ENCODE peak calls at places on chromosomes 1 and 21, in eight cellular contexts. One of them, this sample, is unnamed.

GRCh38 chr1:154416496-154417337 is 11.6 kb downstream of the IL6R start:
- DNase-seq in retinal pigment epithelial cell: no peak
- DNase-seq in GM04504: no peak
- DNase-seq in GM12865: no peak
- DNase-seq in cardiac muscle cell: no peak
- DNase-seq in T-helper 17 cell: no peak
- DNase-seq in NCI-H2171 treated with DMSO at 0.1 percent for 48 hours: no peak
- DNase-seq in neural crest cell: no peak
- DNase-seq in this sample: no peak

GRCh38 chr1:15523104-15523921 is 702 bp downstream of the CASP9 start:
- DNase-seq in retinal pigment epithelial cell: peak; percentile 18
- DNase-seq in GM04504: no peak
- DNase-seq in GM12865: no peak
- DNase-seq in cardiac muscle cell: no peak
- DNase-seq in T-helper 17 cell: no peak
- DNase-seq in NCI-H2171 treated with DMSO at 0.1 percent for 48 hours: no peak
- DNase-seq in neural crest cell: no peak
- DNase-seq in this sample: no peak

GRCh38 chr1:147539122-147539575 is 2.2 kb upstream of the BCL9 start:
- DNase-seq in retinal pigment epithelial cell: peak; percentile 92
- DNase-seq in GM04504: peak; percentile 87
- DNase-seq in GM12865: no peak
- DNase-seq in cardiac muscle cell: peak; percentile 55
- DNase-seq in T-helper 17 cell: no peak
- DNase-seq in NCI-H2171 treated with DMSO at 0.1 percent for 48 hours: no peak
- DNase-seq in neural crest cell: peak; percentile 8
- DNase-seq in this sample: no peak

GRCh38 chr1:22245716-22246115 is 102.8 kb upstream of the WNT4 start:
- DNase-seq in retinal pigment epithelial cell: no peak
- DNase-seq in GM04504: no peak
- DNase-seq in GM12865: no peak
- DNase-seq in cardiac muscle cell: no peak
- DNase-seq in T-helper 17 cell: no peak
- DNase-seq in NCI-H2171 treated with DMSO at 0.1 percent for 48 hours: no peak
- DNase-seq in neural crest cell: peak; percentile 24
- DNase-seq in this sample: no peak

GRCh38 chr21:46622226-46622625 is 13.2 kb upstream of the PRMT2 start:
- DNase-seq in retinal pigment epithelial cell: peak; percentile 63
- DNase-seq in GM04504: no peak
- DNase-seq in GM12865: no peak
- DNase-seq in cardiac muscle cell: no peak
- DNase-seq in T-helper 17 cell: peak; percentile 27
- DNase-seq in NCI-H2171 treated with DMSO at 0.1 percent for 48 hours: no peak
- DNase-seq in neural crest cell: peak; percentile 56
- DNase-seq in this sample: no peak

GRCh38 chr1:53390736-53391135 is 62.9 kb upstream of the LRP8 start:
- DNase-seq in retinal pigment epithelial cell: no peak
- DNase-seq in GM04504: no peak
- DNase-seq in GM12865: no peak
- DNase-seq in cardiac muscle cell: no peak
- DNase-seq in T-helper 17 cell: no peak
- DNase-seq in NCI-H2171 treated with DMSO at 0.1 percent for 48 hours: no peak
- DNase-seq in neural crest cell: no peak
- DNase-seq in this sample: no peak

GRCh38 chr1:156744786-156745419 is 4.0 kb upstream of the MRPL24 start:
- DNase-seq in retinal pigment epithelial cell: no peak
- DNase-seq in GM04504: no peak
- DNase-seq in GM12865: no peak
- DNase-seq in cardiac muscle cell: no peak
- DNase-seq in T-helper 17 cell: no peak
- DNase-seq in NCI-H2171 treated with DMSO at 0.1 percent for 48 hours: no peak
- DNase-seq in neural crest cell: no peak
- DNase-seq in this sample: no peak

GRCh38 chr21:37098756-37099155 is 25.7 kb downstream of the TTC3 start:
- DNase-seq in retinal pigment epithelial cell: no peak
- DNase-seq in GM04504: no peak
- DNase-seq in GM12865: no peak
- DNase-seq in cardiac muscle cell: no peak
- DNase-seq in T-helper 17 cell: no peak
- DNase-seq in NCI-H2171 treated with DMSO at 0.1 percent for 48 hours: no peak
- DNase-seq in neural crest cell: no peak
- DNase-seq in this sample: no peak

GRCh38 chr21:42796327-42797062 is 82.8 kb downstream of the WDR4 start:
- DNase-seq in retinal pigment epithelial cell: no peak
- DNase-seq in GM04504: no peak
- DNase-seq in GM12865: no peak
- DNase-seq in cardiac muscle cell: no peak
- DNase-seq in T-helper 17 cell: no peak
- DNase-seq in NCI-H2171 treated with DMSO at 0.1 percent for 48 hours: no peak
- DNase-seq in neural crest cell: no peak
- DNase-seq in this sample: no peak

GRCh38 chr1:80392529-80392928 is 1386.0 kb upstream of the ADGRL4 start:
- DNase-seq in retinal pigment epithelial cell: no peak
- DNase-seq in GM04504: no peak
- DNase-seq in GM12865: no peak
- DNase-seq in cardiac muscle cell: no peak
- DNase-seq in T-helper 17 cell: no peak
- DNase-seq in NCI-H2171 treated with DMSO at 0.1 percent for 48 hours: no peak
- DNase-seq in neural crest cell: no peak
- DNase-seq in this sample: no peak

GRCh38 chr1:214927791-214928190 is 154.7 kb upstream of the KCNK2 start:
- DNase-seq in retinal pigment epithelial cell: no peak
- DNase-seq in GM04504: no peak
- DNase-seq in GM12865: no peak
- DNase-seq in cardiac muscle cell: no peak
- DNase-seq in T-helper 17 cell: no peak
- DNase-seq in NCI-H2171 treated with DMSO at 0.1 percent for 48 hours: no peak
- DNase-seq in neural crest cell: no peak
- DNase-seq in this sample: no peak

GRCh38 chr1:52904590-52905375 is 16.8 kb downstream of the ECHDC2 start:
- DNase-seq in retinal pigment epithelial cell: no peak
- DNase-seq in GM04504: no peak
- DNase-seq in GM12865: peak; percentile 63
- DNase-seq in cardiac muscle cell: peak; percentile 50
- DNase-seq in T-helper 17 cell: no peak
- DNase-seq in NCI-H2171 treated with DMSO at 0.1 percent for 48 hours: peak; percentile 14
- DNase-seq in neural crest cell: peak; percentile 32
- DNase-seq in this sample: peak; percentile 20

GRCh38 chr1:225840223-225840610 is 30.3 kb downstream of the EPHX1 start:
- DNase-seq in retinal pigment epithelial cell: no peak
- DNase-seq in GM04504: no peak
- DNase-seq in GM12865: no peak
- DNase-seq in cardiac muscle cell: no peak
- DNase-seq in T-helper 17 cell: no peak
- DNase-seq in NCI-H2171 treated with DMSO at 0.1 percent for 48 hours: no peak
- DNase-seq in neural crest cell: no peak
- DNase-seq in this sample: no peak

GRCh38 chr1:82818596-82818995 is 1017.9 kb downstream of the ADGRL2 start:
- DNase-seq in retinal pigment epithelial cell: no peak
- DNase-seq in GM04504: no peak
- DNase-seq in GM12865: no peak
- DNase-seq in cardiac muscle cell: no peak
- DNase-seq in T-helper 17 cell: no peak
- DNase-seq in NCI-H2171 treated with DMSO at 0.1 percent for 48 hours: no peak
- DNase-seq in neural crest cell: no peak
- DNase-seq in this sample: no peak

GRCh38 chr1:229273507-229274232 is 2.8 kb downstream of the RAB4A start:
- DNase-seq in retinal pigment epithelial cell: no peak
- DNase-seq in GM04504: no peak
- DNase-seq in GM12865: no peak
- DNase-seq in cardiac muscle cell: no peak
- DNase-seq in T-helper 17 cell: no peak
- DNase-seq in NCI-H2171 treated with DMSO at 0.1 percent for 48 hours: no peak
- DNase-seq in neural crest cell: no peak
- DNase-seq in this sample: no peak

GRCh38 chr1:121595089-121595488 is 410.3 kb downstream of the SRGAP2C start:
- DNase-seq in retinal pigment epithelial cell: no peak
- DNase-seq in GM04504: no peak
- DNase-seq in GM12865: no peak
- DNase-seq in cardiac muscle cell: no peak
- DNase-seq in T-helper 17 cell: no peak
- DNase-seq in NCI-H2171 treated with DMSO at 0.1 percent for 48 hours: no peak
- DNase-seq in neural crest cell: no peak
- DNase-seq in this sample: no peak

GRCh38 chr1:2639203-2639602 is 6.4 kb upstream of the MMEL1 start:
- DNase-seq in retinal pigment epithelial cell: no peak
- DNase-seq in GM04504: no peak
- DNase-seq in GM12865: no peak
- DNase-seq in cardiac muscle cell: no peak
- DNase-seq in T-helper 17 cell: no peak
- DNase-seq in NCI-H2171 treated with DMSO at 0.1 percent for 48 hours: no peak
- DNase-seq in neural crest cell: no peak
- DNase-seq in this sample: no peak

GRCh38 chr1:115810609-115811008 is 30.3 kb downstream of the NHLH2 start:
- DNase-seq in retinal pigment epithelial cell: no peak
- DNase-seq in GM04504: no peak
- DNase-seq in GM12865: no peak
- DNase-seq in cardiac muscle cell: no peak
- DNase-seq in T-helper 17 cell: no peak
- DNase-seq in NCI-H2171 treated with DMSO at 0.1 percent for 48 hours: peak; percentile 79
- DNase-seq in neural crest cell: no peak
- DNase-seq in this sample: no peak

GRCh38 chr1:211511947-211512346 is 20.0 kb upstream of the RD3 start:
- DNase-seq in retinal pigment epithelial cell: no peak
- DNase-seq in GM04504: no peak
- DNase-seq in GM12865: no peak
- DNase-seq in cardiac muscle cell: no peak
- DNase-seq in T-helper 17 cell: no peak
- DNase-seq in NCI-H2171 treated with DMSO at 0.1 percent for 48 hours: no peak
- DNase-seq in neural crest cell: no peak
- DNase-seq in this sample: no peak

GRCh38 chr1:212909652-212910063 is 40.7 kb upstream of the VASH2 start:
- DNase-seq in retinal pigment epithelial cell: no peak
- DNase-seq in GM04504: no peak
- DNase-seq in GM12865: no peak
- DNase-seq in cardiac muscle cell: no peak
- DNase-seq in T-helper 17 cell: no peak
- DNase-seq in NCI-H2171 treated with DMSO at 0.1 percent for 48 hours: no peak
- DNase-seq in neural crest cell: no peak
- DNase-seq in this sample: no peak

GRCh38 chr1:9263984-9264929 is 28.4 kb upstream of the SPSB1 start:
- DNase-seq in retinal pigment epithelial cell: no peak
- DNase-seq in GM04504: no peak
- DNase-seq in GM12865: no peak
- DNase-seq in cardiac muscle cell: no peak
- DNase-seq in T-helper 17 cell: no peak
- DNase-seq in NCI-H2171 treated with DMSO at 0.1 percent for 48 hours: no peak
- DNase-seq in neural crest cell: no peak
- DNase-seq in this sample: no peak

GRCh38 chr21:42393443-42393950 is 2.4 kb downstream of the TMPRSS3 start:
- DNase-seq in retinal pigment epithelial cell: no peak
- DNase-seq in GM04504: no peak
- DNase-seq in GM12865: peak; percentile 19
- DNase-seq in cardiac muscle cell: no peak
- DNase-seq in T-helper 17 cell: no peak
- DNase-seq in NCI-H2171 treated with DMSO at 0.1 percent for 48 hours: no peak
- DNase-seq in neural crest cell: no peak
- DNase-seq in this sample: no peak

GRCh38 chr1:63873751-63874150 is 99.9 kb downstream of the ROR1 start:
- DNase-seq in retinal pigment epithelial cell: no peak
- DNase-seq in GM04504: no peak
- DNase-seq in GM12865: no peak
- DNase-seq in cardiac muscle cell: no peak
- DNase-seq in T-helper 17 cell: no peak
- DNase-seq in NCI-H2171 treated with DMSO at 0.1 percent for 48 hours: no peak
- DNase-seq in neural crest cell: no peak
- DNase-seq in this sample: no peak

GRCh38 chr1:20143734-20144565 is 4.8 kb downstream of the PLA2G2F start:
- DNase-seq in retinal pigment epithelial cell: no peak
- DNase-seq in GM04504: no peak
- DNase-seq in GM12865: no peak
- DNase-seq in cardiac muscle cell: no peak
- DNase-seq in T-helper 17 cell: no peak
- DNase-seq in NCI-H2171 treated with DMSO at 0.1 percent for 48 hours: no peak
- DNase-seq in neural crest cell: no peak
- DNase-seq in this sample: no peak

GRCh38 chr1:90573736-90574135 is 143.4 kb downstream of the BARHL2 start:
- DNase-seq in retinal pigment epithelial cell: no peak
- DNase-seq in GM04504: no peak
- DNase-seq in GM12865: no peak
- DNase-seq in cardiac muscle cell: no peak
- DNase-seq in T-helper 17 cell: no peak
- DNase-seq in NCI-H2171 treated with DMSO at 0.1 percent for 48 hours: no peak
- DNase-seq in neural crest cell: no peak
- DNase-seq in this sample: no peak

GRCh38 chr1:212481438-212481767 is 48.7 kb downstream of the NENF start:
- DNase-seq in retinal pigment epithelial cell: no peak
- DNase-seq in GM04504: no peak
- DNase-seq in GM12865: no peak
- DNase-seq in cardiac muscle cell: no peak
- DNase-seq in T-helper 17 cell: no peak
- DNase-seq in NCI-H2171 treated with DMSO at 0.1 percent for 48 hours: no peak
- DNase-seq in neural crest cell: no peak
- DNase-seq in this sample: no peak

GRCh38 chr1:32239790-32240139 is 7.3 kb upstream of the FAM167B start:
- DNase-seq in retinal pigment epithelial cell: no peak
- DNase-seq in GM04504: no peak
- DNase-seq in GM12865: no peak
- DNase-seq in cardiac muscle cell: peak; percentile 49
- DNase-seq in T-helper 17 cell: no peak
- DNase-seq in NCI-H2171 treated with DMSO at 0.1 percent for 48 hours: peak; percentile 79
- DNase-seq in neural crest cell: no peak
- DNase-seq in this sample: peak; percentile 19

GRCh38 chr1:37657620-37658412 is 23.1 kb upstream of the RSPO1 start:
- DNase-seq in retinal pigment epithelial cell: no peak
- DNase-seq in GM04504: no peak
- DNase-seq in GM12865: no peak
- DNase-seq in cardiac muscle cell: no peak
- DNase-seq in T-helper 17 cell: no peak
- DNase-seq in NCI-H2171 treated with DMSO at 0.1 percent for 48 hours: no peak
- DNase-seq in neural crest cell: no peak
- DNase-seq in this sample: no peak

GRCh38 chr1:97254731-97255463 is 533.3 kb downstream of the PTBP2 start:
- DNase-seq in retinal pigment epithelial cell: no peak
- DNase-seq in GM04504: no peak
- DNase-seq in GM12865: peak; percentile 26
- DNase-seq in cardiac muscle cell: no peak
- DNase-seq in T-helper 17 cell: no peak
- DNase-seq in NCI-H2171 treated with DMSO at 0.1 percent for 48 hours: no peak
- DNase-seq in neural crest cell: no peak
- DNase-seq in this sample: no peak

GRCh38 chr21:29257701-29258100 is 41.0 kb upstream of the BACH1 start:
- DNase-seq in retinal pigment epithelial cell: no peak
- DNase-seq in GM04504: no peak
- DNase-seq in GM12865: no peak
- DNase-seq in cardiac muscle cell: no peak
- DNase-seq in T-helper 17 cell: no peak
- DNase-seq in NCI-H2171 treated with DMSO at 0.1 percent for 48 hours: no peak
- DNase-seq in neural crest cell: no peak
- DNase-seq in this sample: no peak

GRCh38 chr1:27637052-27637451 is 2.1 kb upstream of the FGR start:
- DNase-seq in retinal pigment epithelial cell: no peak
- DNase-seq in GM04504: no peak
- DNase-seq in GM12865: peak; percentile 70
- DNase-seq in cardiac muscle cell: no peak
- DNase-seq in T-helper 17 cell: no peak
- DNase-seq in NCI-H2171 treated with DMSO at 0.1 percent for 48 hours: no peak
- DNase-seq in neural crest cell: no peak
- DNase-seq in this sample: no peak

GRCh38 chr1:9294910-9295636 is 2.4 kb downstream of the SPSB1 start:
- DNase-seq in retinal pigment epithelial cell: no peak
- DNase-seq in GM04504: peak; percentile 62
- DNase-seq in GM12865: peak; percentile 74
- DNase-seq in cardiac muscle cell: no peak
- DNase-seq in T-helper 17 cell: no peak
- DNase-seq in NCI-H2171 treated with DMSO at 0.1 percent for 48 hours: no peak
- DNase-seq in neural crest cell: no peak
- DNase-seq in this sample: no peak

GRCh38 chr1:179812501-179813292 is 64.9 kb downstream of the TOR1AIP2 start:
- DNase-seq in retinal pigment epithelial cell: no peak
- DNase-seq in GM04504: no peak
- DNase-seq in GM12865: no peak
- DNase-seq in cardiac muscle cell: no peak
- DNase-seq in T-helper 17 cell: no peak
- DNase-seq in NCI-H2171 treated with DMSO at 0.1 percent for 48 hours: no peak
- DNase-seq in neural crest cell: no peak
- DNase-seq in this sample: no peak

GRCh38 chr1:66617362-66617761 is 83.4 kb downstream of the SGIP1 start:
- DNase-seq in retinal pigment epithelial cell: peak; percentile 58
- DNase-seq in GM04504: no peak
- DNase-seq in GM12865: no peak
- DNase-seq in cardiac muscle cell: no peak
- DNase-seq in T-helper 17 cell: no peak
- DNase-seq in NCI-H2171 treated with DMSO at 0.1 percent for 48 hours: no peak
- DNase-seq in neural crest cell: no peak
- DNase-seq in this sample: peak; percentile 7